ENCODE peak calls at places on chromosomes 7 and 10, in six cellular contexts. T is IMR-90, D is HCT116, C is activated B cell treated with CpG ODN at 0.5 μM for 24 hours, S is GM12865, U is foreskin fibroblast. J is an unnamed sample.

GRCh38 chr10:52213511-52213831 is 100.6 kb upstream of the DKK1 start:
- DNase-seq in T (peak; percentile 75), D (no peak), C (no peak), S (no peak), U (peak; percentile 63), J (no peak)

GRCh38 chr7:20331231-20331880 is 656 bp downstream of the ITGB8 start:
- DNase-seq in T (peak; percentile 18), D (no peak), C (peak; percentile 62), S (peak; percentile 68), U (peak; percentile 56), J (no peak)

GRCh38 chr7:97078023-97078988 is 39.2 kb upstream of the SDHAF3 start:
- DNase-seq in T (no peak), D (no peak), C (no peak), S (peak; percentile 16), U (no peak), J (no peak)

GRCh38 chr10:28708921-28709461 is 31.7 kb downstream of the BAMBI start:
- DNase-seq in T (no peak), D (no peak), C (no peak), S (no peak), U (no peak), J (no peak)

GRCh38 chr7:90412458-90413184 is 9.4 kb downstream of the CLDN12 start:
- DNase-seq in T (no peak), D (peak; percentile 15), C (no peak), S (peak; percentile 40), U (peak; percentile 15), J (no peak)

GRCh38 chr10:90917231-90917967 is 3.5 kb downstream of the ANKRD1 start:
- DNase-seq in T (no peak), D (no peak), C (no peak), S (no peak), U (no peak), J (no peak)

GRCh38 chr7:154680894-154681659 is 321.8 kb downstream of the PAXIP1 start:
- DNase-seq in T (no peak), D (no peak), C (no peak), S (no peak), U (no peak), J (no peak)

GRCh38 chr7:116447436-116447835 is 52.1 kb upstream of the CAV2 start:
- DNase-seq in T (no peak), D (no peak), C (no peak), S (no peak), U (no peak), J (no peak)

GRCh38 chr7:12731214-12731656 is 43.8 kb downstream of the ARL4A start:
- DNase-seq in T (peak; percentile 36), D (peak; percentile 34), C (no peak), S (peak; percentile 36), U (peak; percentile 55), J (no peak)

GRCh38 chr10:23199768-23200511 is 7.8 kb downstream of the PTF1A start:
- DNase-seq in T (no peak), D (no peak), C (no peak), S (no peak), U (no peak), J (no peak)

GRCh38 chr10:50788951-50789904 is 49.5 kb downstream of the ASAH2B start:
- DNase-seq in T (peak; percentile 42), D (peak; percentile 51), C (no peak), S (peak; percentile 8), U (peak; percentile 49), J (no peak)

GRCh38 chr10:68099736-68100135 is 9.6 kb upstream of the MYPN start:
- DNase-seq in T (peak; percentile 89), D (no peak), C (no peak), S (no peak), U (peak; percentile 82), J (no peak)

GRCh38 chr10:71262027-71262426 is 49.7 kb downstream of the UNC5B start:
- DNase-seq in T (no peak), D (no peak), C (no peak), S (no peak), U (no peak), J (no peak)

GRCh38 chr7:131108212-131108980 is 219.3 kb upstream of the MKLN1 start:
- DNase-seq in T (peak; percentile 21), D (no peak), C (peak; percentile 62), S (peak; percentile 87), U (peak; percentile 20), J (no peak)

GRCh38 chr10:101231092-101231491 is 1.8 kb upstream of the LBX1 start:
- DNase-seq in T (no peak), D (no peak), C (no peak), S (no peak), U (no peak), J (no peak)

GRCh38 chr10:104013489-104013888 is 46.5 kb downstream of the SLK start:
- DNase-seq in T (no peak), D (no peak), C (no peak), S (no peak), U (no peak), J (no peak)

GRCh38 chr7:141225916-141226618 is 152.2 kb downstream of the TMEM178B start:
- DNase-seq in T (no peak), D (no peak), C (no peak), S (peak; percentile 43), U (no peak), J (no peak)

GRCh38 chr7:7178081-7178480 is 4.3 kb upstream of the C1GALT1 start:
- DNase-seq in T (no peak), D (no peak), C (no peak), S (no peak), U (peak; percentile 67), J (no peak)

GRCh38 chr7:74253331-74253730 is 868 bp downstream of the RFC2 start:
- DNase-seq in T (no peak), D (no peak), C (no peak), S (no peak), U (no peak), J (no peak)

GRCh38 chr10:19789607-19790006 is 26.6 kb upstream of the PLXDC2 start:
- DNase-seq in T (no peak), D (no peak), C (no peak), S (no peak), U (no peak), J (no peak)

GRCh38 chr7:111672901-111673300 is 110.6 kb upstream of the IMMP2L start:
- DNase-seq in T (no peak), D (no peak), C (no peak), S (no peak), U (no peak), J (no peak)

GRCh38 chr7:151018421-151019129 is 5.7 kb downstream of the ATG9B start:
- DNase-seq in T (no peak), D (no peak), C (peak; percentile 36), S (no peak), U (peak; percentile 52), J (no peak)
- TF ChIP-seq CTCF in T (no peak), D (no peak), C (peak; percentile 7), S (no peak), U (no peak), J (peak; percentile 43)

DNA sequence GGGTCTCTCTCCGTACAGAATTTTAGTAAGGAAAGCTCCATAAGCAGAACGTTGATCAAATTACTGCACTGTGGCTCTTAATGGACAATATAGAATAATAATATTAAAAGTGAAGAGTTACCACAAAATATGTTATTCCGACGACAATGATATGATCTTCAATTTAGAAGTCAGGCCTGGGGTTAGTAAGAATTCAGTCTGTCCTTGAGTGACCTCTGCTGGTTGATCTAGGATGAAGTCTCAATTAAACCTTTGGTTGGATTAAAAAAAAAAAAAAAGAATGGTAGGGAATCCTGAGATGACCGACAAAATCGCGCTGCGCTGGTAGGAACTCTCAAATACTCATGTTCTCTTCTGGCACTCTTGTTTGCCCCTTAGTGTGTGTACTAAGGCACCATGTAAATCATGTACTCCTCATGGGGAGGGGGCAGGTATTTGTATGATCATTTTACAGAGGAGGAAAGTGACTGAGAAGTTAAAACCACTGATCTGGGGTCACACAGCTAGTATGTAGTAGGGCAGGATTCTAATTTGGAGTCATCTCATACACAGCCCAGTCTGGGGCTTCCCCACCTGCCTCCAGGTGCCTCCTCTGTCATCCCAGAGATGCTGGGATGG is 161.3 kb upstream of the NPVF start:
- DNase-seq in T (peak; percentile 42), D (peak; percentile 31), C (no peak), S (peak; percentile 29), U (peak; percentile 57), J (no peak)
- TF ChIP-seq CTCF in T (peak; percentile 57), D (peak; percentile 45), C (no peak), S (peak; percentile 8), U (peak; percentile 43), J (peak; percentile 20)

DNA sequence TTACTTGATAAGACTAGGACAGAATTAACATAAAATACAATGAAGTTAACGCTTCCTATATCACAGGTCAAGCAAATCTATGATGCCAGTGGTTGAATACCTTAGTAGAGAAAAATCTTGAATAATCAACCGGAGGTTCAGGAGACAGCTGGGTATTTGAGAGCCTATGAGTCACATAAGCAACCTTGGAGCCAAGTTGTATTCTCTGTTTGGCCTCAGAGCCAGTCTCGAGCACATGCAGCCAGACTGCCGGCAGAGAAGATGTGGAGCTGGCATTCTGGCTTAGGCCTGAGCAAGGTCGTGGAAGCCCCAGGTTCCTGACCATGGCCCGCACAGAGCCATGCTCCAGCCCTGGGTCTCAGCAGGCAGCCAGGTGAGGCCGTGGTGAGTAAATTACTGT is 90.3 kb downstream of the FAM204A start:
- DNase-seq in T (no peak), D (no peak), C (no peak), S (no peak), U (no peak), J (no peak)
- TF ChIP-seq CTCF in T (no peak), D (no peak), C (no peak), S (no peak), U (no peak), J (no peak)

GRCh38 chr10:31928531-31929259 is at the start of gene ARHGAP12:
- DNase-seq in T (peak; percentile 77), D (no peak), C (peak; percentile 97), S (peak; percentile 90), U (peak; percentile 95), J (peak; percentile 83)

GRCh38 chr10:31929260-31929985 is 792 bp upstream of the ARHGAP12 start:
- DNase-seq in T (no peak), D (no peak), C (peak; percentile 59), S (peak; percentile 55), U (peak; percentile 69), J (peak; percentile 56)

GRCh38 chr10:31926765-31927596 is 1.6 kb downstream of the ARHGAP12 start:
- DNase-seq in T (no peak), D (no peak), C (no peak), S (no peak), U (no peak), J (no peak)

GRCh38 chr10:31926154-31926553 is 2.5 kb downstream of the ARHGAP12 start:
- DNase-seq in T (no peak), D (no peak), C (no peak), S (no peak), U (no peak), J (no peak)

DNA sequence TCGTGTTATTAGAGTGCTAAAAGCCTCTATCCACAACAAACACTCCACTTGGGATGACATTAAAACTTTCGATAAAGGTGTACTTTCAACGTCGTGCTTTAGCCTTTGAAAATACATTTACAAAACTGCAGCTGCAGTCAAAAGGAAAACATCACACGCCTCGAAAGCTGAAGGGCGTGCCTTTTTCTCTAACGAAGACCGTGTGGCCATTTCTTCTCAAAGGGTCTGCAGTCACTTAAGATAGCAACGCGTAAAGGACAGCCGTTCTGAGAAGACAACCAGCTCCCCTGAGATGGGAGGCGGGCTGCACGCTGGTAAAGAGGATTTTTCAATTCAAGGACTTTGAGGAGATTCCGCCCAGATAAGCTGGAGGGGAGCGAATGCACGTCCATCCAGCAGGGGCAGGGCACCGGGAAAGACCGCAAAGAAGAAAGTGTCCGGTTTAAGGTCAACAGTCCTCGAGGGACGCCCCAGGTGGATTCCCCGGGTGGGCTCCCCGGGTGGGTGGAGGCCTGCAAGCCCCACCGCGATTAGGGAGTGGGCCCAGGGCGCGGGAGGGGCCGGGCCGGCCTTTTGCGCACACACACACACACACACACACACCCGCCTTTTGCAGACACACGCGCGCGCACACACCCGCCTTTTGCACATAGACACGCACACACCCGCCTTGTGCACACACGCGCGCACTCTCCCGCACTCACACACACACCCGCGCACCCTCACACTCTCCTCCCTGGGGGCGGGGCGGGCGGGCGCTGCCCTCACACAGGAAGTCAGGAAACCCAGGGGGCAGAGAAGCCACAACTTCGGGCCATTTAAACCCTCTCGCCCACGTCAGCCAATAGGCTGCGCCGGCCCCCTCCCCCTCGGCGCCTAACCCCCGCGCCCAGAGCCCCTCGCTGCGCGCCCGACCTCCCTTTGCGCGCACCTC is 767 bp downstream of the ARHGAP12 start:
- DNase-seq in T (peak; percentile 44), D (no peak), C (peak; percentile 39), S (peak; percentile 71), U (peak; percentile 78), J (peak; percentile 47)
- TF ChIP-seq CTCF in T (peak; percentile 34), D (peak; percentile 45), C (no peak), S (peak; percentile 14), U (peak; percentile 50), J (peak; percentile 24)

J was measured in CD14-positive monocyte.